ENCODE peak calls at places on chromosomes 1 and 21, in four cellular contexts. V is K562, A is GM12878, F is H1. O is an unnamed sample.
A peak's percentile ranks its signal among the peaks of the same experiment; 100 is the strongest.

GRCh38 chr1:189434461-189434860 is 1043.2 kb downstream of the BRINP3 start:
- DNase-seq in V (no peak), A (no peak), F (no peak), O (peak; percentile 21)

GRCh38 chr1:15099441-15100137 is 54.0 kb upstream of the TMEM51 start:
- DNase-seq in F (no peak), V (no peak), A (no peak), O (no peak)

GRCh38 chr21:15592957-15593356 is 136.8 kb upstream of the USP25 start:
- DNase-seq in F (no peak), V (no peak), A (no peak), O (no peak)

GRCh38 chr1:78645728-78646127 is 3.9 kb upstream of the IFI44 start:
- DNase-seq in F (no peak), V (no peak), A (no peak), O (no peak)

GRCh38 chr21:35217504-35218060 is 168.5 kb upstream of the RUNX1 start:
- DNase-seq in V (no peak), F (no peak), A (no peak), O (peak; percentile 85)

GRCh38 chr1:39622427-39622826 is 17.0 kb downstream of the HEYL start:
- DNase-seq in A (no peak), V (no peak), F (no peak), O (no peak)

GRCh38 chr1:234478152-234478480 is 863 bp downstream of the TARBP1 start:
- DNase-seq in A (no peak), F (peak; percentile 82), V (peak; percentile 75), O (peak; percentile 28)

GRCh38 chr1:221766210-221766609 is 24.3 kb upstream of the DUSP10 start:
- DNase-seq in A (no peak), V (no peak), F (no peak), O (peak; percentile 83)

GRCh38 chr21:37636152-37636860 is 269.7 kb downstream of the DYRK1A start:
- DNase-seq in F (no peak), A (no peak), V (no peak), O (peak; percentile 76)

GRCh38 chr1:44677201-44677520 is 2.6 kb downstream of the ARMH1 start:
- DNase-seq in A (no peak), F (no peak), V (peak; percentile 46), O (peak; percentile 53)

GRCh38 chr1:194225781-194226180 is 1039.4 kb upstream of the B3GALT2 start:
- DNase-seq in F (no peak), A (no peak), V (no peak), O (no peak)

GRCh38 chr1:8571200-8571984 is 246.0 kb downstream of the RERE start:
- DNase-seq in A (no peak), F (no peak), V (no peak), O (peak; percentile 69)

GRCh38 chr1:10638559-10639300 is 157.7 kb downstream of the CASZ1 start:
- DNase-seq in A (no peak), V (no peak), F (peak; percentile 66), O (no peak)

GRCh38 chr1:61403863-61404615 is 320.9 kb downstream of the TM2D1 start:
- DNase-seq in A (no peak), V (no peak), F (no peak), O (no peak)

GRCh38 chr1:39727221-39727931 is 11.3 kb upstream of the PPIE start:
- DNase-seq in F (no peak), A (peak; percentile 65), V (no peak), O (no peak)

GRCh38 chr1:51312718-51313117 is 17.6 kb downstream of the TTC39A start:
- DNase-seq in F (no peak), A (no peak), V (no peak), O (no peak)

GRCh38 chr1:162535501-162535900 is 26.0 kb upstream of the UAP1 start:
- DNase-seq in V (no peak), F (no peak), A (no peak), O (peak; percentile 84)

GRCh38 chr21:32316363-32317215 is 17.9 kb downstream of the MRAP start:
- DNase-seq in V (no peak), F (no peak), A (no peak), O (no peak)

GRCh38 chr1:116762781-116763115 is 8.5 kb downstream of the CD2 start:
- DNase-seq in F (peak; percentile 20), A (no peak), V (peak; percentile 51), O (no peak)

GRCh38 chr21:45386728-45387371 is 18.1 kb upstream of the COL18A1 start:
- DNase-seq in A (no peak), F (no peak), V (peak; percentile 46), O (peak; percentile 97)

GRCh38 chr21:46168659-46169386 is 13.4 kb upstream of the FTCD start:
- DNase-seq in F (no peak), V (no peak), A (no peak), O (no peak)

GRCh38 chr1:18938707-18939070 is 17.8 kb downstream of the IFFO2 start:
- DNase-seq in A (no peak), V (no peak), F (no peak), O (no peak)

GRCh38 chr1:180539103-180539502 is 19.7 kb upstream of the OVAAL start:
- DNase-seq in F (no peak), V (no peak), A (no peak), O (no peak)

GRCh38 chr1:25952851-25953401 is 44.9 kb downstream of the PAFAH2 start:
- DNase-seq in V (no peak), F (no peak), A (no peak), O (peak; percentile 58)

GRCh38 chr21:36499578-36500471 is 19.9 kb upstream of the CLDN14 start:
- DNase-seq in V (no peak), F (no peak), A (no peak), O (no peak)

GRCh38 chr1:163928080-163928479 is 606.3 kb downstream of the NUF2 start:
- DNase-seq in F (no peak), A (no peak), V (no peak), O (no peak)

GRCh38 chr21:18373631-18374030 is 30.0 kb downstream of the TMPRSS15 start:
- DNase-seq in V (no peak), A (no peak), F (no peak), O (no peak)

GRCh38 chr1:1013105-1013921 is at the start of gene ISG15:
- DNase-seq in V (peak; percentile 76), A (peak; percentile 79), F (peak; percentile 86), O (peak; percentile 83)

GRCh38 chr1:239892602-239893001 is 199.1 kb upstream of the FMN2 start:
- DNase-seq in F (no peak), V (no peak), A (no peak), O (no peak)

GRCh38 chr1:239891621-239892358 is 199.9 kb upstream of the FMN2 start:
- DNase-seq in F (no peak), A (no peak), V (no peak), O (no peak)

GRCh38 chr1:239896980-239897379 is 194.7 kb upstream of the FMN2 start:
- DNase-seq in F (no peak), A (no peak), V (no peak), O (no peak)

GRCh38 chr1:239896569-239896968 is 195.1 kb upstream of the FMN2 start:
- DNase-seq in F (no peak), A (no peak), V (no peak), O (no peak)

DNA sequence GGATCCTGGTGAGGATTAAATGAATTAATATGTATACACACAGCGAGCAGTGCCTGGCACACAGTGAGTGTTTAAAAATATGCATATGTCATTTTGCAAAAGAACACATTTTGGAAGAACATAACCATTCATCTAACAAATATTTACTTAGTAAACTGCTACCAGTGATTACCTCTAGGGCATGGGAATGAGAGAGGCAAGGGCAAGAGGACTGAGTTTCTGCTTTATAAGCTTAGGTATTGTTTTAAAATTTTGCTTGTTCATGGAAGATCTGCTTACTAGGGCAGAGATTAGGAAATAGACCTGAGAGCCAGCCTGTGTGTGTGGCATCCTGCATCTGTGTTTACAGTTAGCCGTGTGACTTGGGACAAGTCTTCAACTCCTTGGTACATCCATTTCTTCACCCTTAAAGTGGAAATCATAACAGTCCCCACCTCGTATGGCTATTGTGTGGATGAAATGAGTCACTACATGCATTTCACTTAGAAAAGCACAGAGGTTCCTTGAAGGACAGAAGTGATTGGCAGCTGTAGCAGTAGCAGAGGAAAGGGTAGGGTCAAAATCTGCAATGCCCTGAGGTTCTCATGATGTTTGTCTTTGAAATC is 198.5 kb upstream of the FMN2 start:
- DNase-seq in F (no peak), V (no peak), A (no peak), O (no peak)
- TF ChIP-seq CHD1 in F (no peak), V (no peak), A (no peak), O (no peak)

GRCh38 chr1:175186371-175187160 is 6.0 kb downstream of the KIAA0040 start:
- DNase-seq in F (no peak), A (no peak), V (no peak), O (no peak)

GRCh38 chr1:175185918-175186317 is 6.7 kb downstream of the KIAA0040 start:
- DNase-seq in A (no peak), V (no peak), F (no peak), O (no peak)

GRCh38 chr1:175192111-175192629 is 406 bp downstream of the KIAA0040 start:
- DNase-seq in F (peak; percentile 60), A (no peak), V (peak; percentile 56), O (no peak)

GRCh38 chr1:175191654-175192053 is 922 bp downstream of the KIAA0040 start:
- DNase-seq in F (no peak), V (no peak), A (no peak), O (no peak)

DNA sequence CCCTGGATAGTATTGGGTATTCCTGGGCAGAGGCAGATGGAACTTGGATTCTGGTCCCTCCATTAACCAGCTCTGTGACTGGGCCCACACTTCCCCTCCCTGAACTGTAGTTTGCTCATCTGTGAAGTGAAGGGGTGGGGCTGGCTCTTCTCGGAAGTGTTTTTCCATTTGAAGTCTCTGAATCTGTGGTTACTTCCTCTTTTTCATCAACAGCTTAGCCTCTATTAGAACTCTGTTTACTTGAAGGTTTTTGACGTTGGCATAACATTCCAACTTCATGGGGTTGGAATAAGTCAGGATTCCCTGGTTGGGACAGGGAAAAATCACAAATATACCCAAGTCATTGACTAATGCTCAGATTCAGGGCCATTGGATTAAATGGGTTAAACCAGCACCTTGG is 3.6 kb downstream of the KIAA0040 start:
- DNase-seq in F (no peak), V (peak; percentile 74), A (peak; percentile 67), O (no peak)
- TF ChIP-seq CHD1 in F (no peak), V (no peak), A (no peak), O (no peak)

GRCh38 chr1:230760360-230760827 is 13.2 kb downstream of the CAPN9 start:
- DNase-seq in V (no peak), A (no peak), F (no peak), O (no peak)
- TF ChIP-seq CHD1 in V (no peak), A (no peak), F (no peak), O (no peak)

DNA sequence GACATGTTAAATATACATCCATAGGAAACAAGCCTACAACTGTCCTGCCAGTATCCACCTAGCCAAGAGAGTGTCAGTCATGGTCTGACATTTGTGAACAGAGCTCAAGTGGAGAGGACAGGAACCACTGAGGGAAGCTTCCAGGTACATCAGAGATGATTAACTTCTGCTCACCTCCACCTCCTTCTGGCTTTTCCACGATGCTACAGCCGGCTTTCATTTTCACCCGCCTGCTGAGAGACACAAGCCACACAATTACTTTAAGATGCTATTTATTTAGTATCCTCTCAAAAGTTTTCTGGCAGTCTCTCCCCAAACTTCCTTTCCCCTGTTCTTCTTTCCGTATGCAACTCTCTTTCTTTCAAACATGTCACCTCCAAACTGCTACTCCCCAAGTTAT is 2.1 kb downstream of the ETV3 start:
- DNase-seq in V (no peak), A (no peak), F (no peak), O (no peak)
- TF ChIP-seq CHD1 in V (no peak), A (no peak), F (no peak), O (no peak)

O was measured in IMR-90.